ENCODE peak calls at places on chromosomes 7 and 10, in ten cellular contexts. O is BJ; H is activated T-cell treated with anti-CD3 and anti-CD28 coated beads, Interleukin-2, amount 50 U/mL, for 72 hours; P is Daoy; Z is activated gamma-delta T cell; L is KG1; C is cardiac fibroblast; N is skeletal muscle cell; M is stimulated activated CD4-positive, alpha-beta T cell treated with anti-CD3 and anti-CD28 coated beads, Interleukin-1b, Interleukin-23, amount 100 ng/mL, for 4 hours; G is bronchial epithelial cell. K is an unnamed sample.

GRCh38 chr10:95650232-95650631 is 6.3 kb downstream of the ALDH18A1 start:
- DNase-seq in O (no peak), L (no peak), P (no peak), G (no peak), C (no peak), Z (no peak), N (no peak), H (no peak), M (no peak), K (no peak)

GRCh38 chr10:90988802-90989201 is 67.9 kb upstream of the ANKRD1 start:
- DNase-seq in Z (no peak), O (no peak), L (no peak), N (no peak), H (no peak), P (no peak), C (no peak), M (no peak), G (no peak), K (no peak)

GRCh38 chr10:29063806-29064644 is 224.8 kb upstream of the LYZL1 start:
- DNase-seq in P (peak), O (no peak), Z (no peak), C (peak), L (no peak), M (no peak), H (no peak), G (peak), N (no peak), K (no peak)

GRCh38 chr7:97499204-97499603 is 232.7 kb upstream of the TAC1 start:
- DNase-seq in M (no peak), H (peak), C (peak), Z (no peak), P (peak), L (no peak), N (no peak), G (peak), O (no peak), K (no peak)

GRCh38 chr10:95864906-95865813 is 42.6 kb upstream of the CC2D2B start:
- DNase-seq in Z (no peak), N (peak), L (peak), M (peak), C (peak), P (peak), O (peak), H (peak), G (peak), K (peak)

GRCh38 chr7:146956853-146957252 is 840.3 kb downstream of the CNTNAP2 start:
- DNase-seq in O (no peak), L (no peak), Z (no peak), M (no peak), H (no peak), N (peak), G (no peak), P (no peak), C (no peak), K (no peak)

GRCh38 chr10:78416031-78416800 is 382.6 kb downstream of the RPS24 start:
- DNase-seq in N (peak), P (peak), Z (no peak), O (peak), C (peak), H (no peak), G (peak), M (no peak), L (peak), K (no peak)

GRCh38 chr7:126803060-126803665 is 449.6 kb downstream of the GRM8 start:
- DNase-seq in N (peak), G (peak), C (peak), P (peak), H (peak), L (peak), O (peak), M (peak), Z (no peak), K (peak)

GRCh38 chr7:133670250-133670649 is 417.4 kb downstream of the EXOC4 start:
- DNase-seq in Z (no peak), N (no peak), L (no peak), H (no peak), M (no peak), C (no peak), G (no peak), P (no peak), O (no peak), K (no peak)

GRCh38 chr10:6522230-6522629 is 57.8 kb downstream of the PRKCQ start:
- DNase-seq in P (peak), O (no peak), Z (no peak), N (no peak), H (no peak), L (no peak), C (no peak), M (no peak), G (peak), K (no peak)

GRCh38 chr10:124611738-124612137 is 132.4 kb downstream of the FAM53B start:
- DNase-seq in Z (peak), P (no peak), M (peak), C (no peak), N (no peak), H (peak), G (no peak), O (no peak), L (peak), K (no peak)

GRCh38 chr7:24718431-24718831 is 38.8 kb downstream of the GSDME start:
- DNase-seq in O (no peak), M (no peak), Z (no peak), H (no peak), L (no peak), P (no peak), N (no peak), G (no peak), C (no peak), K (no peak)

GRCh38 chr10:100569687-100570517 is 34.2 kb downstream of the HIF1AN start:
- DNase-seq in N (no peak), L (no peak), H (peak), C (no peak), O (no peak), G (no peak), P (no peak), Z (no peak), M (no peak), K (no peak)

GRCh38 chr7:91436655-91437054 is 172.4 kb downstream of the FZD1 start:
- DNase-seq in L (no peak), P (no peak), M (no peak), Z (no peak), N (no peak), O (no peak), G (peak), C (no peak), H (no peak), K (no peak)

GRCh38 chr10:132536241-132536963 is 1.2 kb upstream of the INPP5A start:
- DNase-seq in Z (no peak), G (no peak), L (peak), C (no peak), H (no peak), O (no peak), N (no peak), P (no peak), M (no peak), K (no peak)

GRCh38 chr10:127921751-127922140 is 14.8 kb downstream of the PTPRE start:
- DNase-seq in L (no peak), N (no peak), Z (no peak), M (no peak), H (no peak), O (no peak), P (no peak), C (peak), G (no peak), K (no peak)

GRCh38 chr10:73253226-73253557 is 748 bp upstream of the MRPS16 start:
- DNase-seq in P (no peak), N (no peak), Z (no peak), O (no peak), G (peak), M (no peak), C (no peak), H (peak), L (no peak), K (no peak)

GRCh38 chr7:157404845-157405481 is 68.2 kb downstream of the DNAJB6 start:
- DNase-seq in L (no peak), O (peak), P (peak), Z (no peak), M (no peak), N (peak), G (peak), C (peak), H (peak), K (peak)

GRCh38 chr10:125639846-125640245 is 43.1 kb downstream of the TEX36 start:
- DNase-seq in Z (no peak), P (no peak), M (no peak), H (no peak), C (no peak), G (no peak), O (no peak), L (no peak), N (no peak), K (no peak)

GRCh38 chr7:25625316-25625715 is 397.0 kb upstream of the NPVF start:
- DNase-seq in P (no peak), L (no peak), C (no peak), Z (no peak), O (no peak), G (no peak), M (no peak), N (no peak), H (no peak), K (no peak)

GRCh38 chr10:48780341-48780740 is 95.7 kb downstream of the WDFY4 start:
- DNase-seq in N (no peak), H (no peak), G (no peak), P (no peak), L (no peak), C (no peak), O (no peak), M (no peak), Z (no peak), K (no peak)

GRCh38 chr7:19713676-19714075 is 4.8 kb upstream of the POLR1F start:
- DNase-seq in H (peak), O (no peak), L (peak), P (peak), G (peak), N (no peak), Z (no peak), C (peak), M (peak), K (no peak)

GRCh38 chr10:133267829-133268228 is 8.8 kb downstream of the ADAM8 start:
- DNase-seq in O (no peak), N (no peak), M (no peak), C (no peak), P (no peak), L (no peak), H (no peak), G (no peak), Z (no peak), K (no peak)

GRCh38 chr10:74047871-74048270 is 50.0 kb downstream of the VCL start:
- DNase-seq in G (no peak), P (no peak), O (peak), L (no peak), N (no peak), H (no peak), M (no peak), Z (no peak), C (peak), K (no peak)

GRCh38 chr7:85681241-85681640 is 494.4 kb upstream of the SEMA3D start:
- DNase-seq in L (no peak), C (no peak), P (no peak), G (no peak), N (no peak), O (no peak), M (no peak), Z (no peak), H (no peak), K (no peak)

GRCh38 chr10:682931-683447 is 6.5 kb downstream of the DIP2C start:
- DNase-seq in G (no peak), C (no peak), N (no peak), P (no peak), H (no peak), L (no peak), M (no peak), Z (no peak), O (no peak), K (no peak)

GRCh38 chr7:116122972-116123595 is 87.3 kb upstream of the TES start:
- DNase-seq in M (no peak), O (no peak), P (peak), H (no peak), N (no peak), C (peak), Z (no peak), L (peak), G (peak), K (no peak)

GRCh38 chr10:75910032-75910431 is 478.6 kb downstream of the LRMDA start:
- DNase-seq in G (peak), Z (no peak), O (no peak), P (no peak), M (no peak), H (no peak), C (peak), L (no peak), N (peak), K (no peak)

GRCh38 chr7:150952331-150953050 is 25.6 kb downstream of the KCNH2 start:
- DNase-seq in H (no peak), G (no peak), C (no peak), N (no peak), M (no peak), L (no peak), Z (no peak), O (no peak), P (no peak), K (no peak)

GRCh38 chr7:45881759-45882464 is 6.4 kb upstream of the IGFBP1 start:
- DNase-seq in M (no peak), L (no peak), P (peak), N (peak), H (no peak), O (peak), Z (no peak), C (peak), G (peak), K (no peak)

GRCh38 chr7:100951172-100951571 is 1.8 kb downstream of the MUC3A start:
- DNase-seq in P (no peak), Z (no peak), H (no peak), G (no peak), O (no peak), C (no peak), M (no peak), L (no peak), N (no peak), K (no peak)

GRCh38 chr7:43550427-43550826 is 32.5 kb upstream of the STK17A start:
- DNase-seq in C (no peak), M (no peak), L (no peak), P (no peak), Z (no peak), O (no peak), H (no peak), G (no peak), N (no peak), K (no peak)

GRCh38 chr7:4169505-4169904 is 512.6 kb upstream of the FOXK1 start:
- DNase-seq in Z (no peak), H (no peak), L (no peak), C (no peak), N (no peak), O (no peak), G (peak), P (peak), M (no peak), K (no peak)

K was measured in T-helper 2 cell treated with Interferon-gamma antibody and Interleukin-4, amounts not matched to agents 5 μg/mL and 100 μg/mL, for 36 hours.